ENCODE peak calls at places on chromosomes 3 and 15, in seven cellular contexts. A is GM12878, M is HCT116, I is K562, V is H1, L is SK-N-SH, D is HepG2. P is an unnamed sample.
A peak's percentile ranks its signal among the peaks of the same experiment; 100 is the strongest.

GRCh38 chr15:80779658-80780415 is 667 bp downstream of the CEMIP start:
- DNase-seq in A (no peak), M (no peak), I (no peak), V (peak; percentile 74), L (peak; percentile 74), D (peak; percentile 25), P (no peak)

GRCh38 chr3:153137626-153138025 is 24.4 kb upstream of the RAP2B start:
- DNase-seq in A (no peak), M (no peak), I (no peak), V (no peak), L (no peak), D (no peak), P (no peak)

GRCh38 chr15:38058596-38059075 is 124.2 kb downstream of the TMCO5A start:
- DNase-seq in A (no peak), M (no peak), I (no peak), V (no peak), L (no peak), D (no peak), P (no peak)

GRCh38 chr15:37931321-37931720 is 3.1 kb upstream of the TMCO5A start:
- DNase-seq in A (no peak), M (no peak), I (no peak), V (no peak), L (no peak), D (no peak), P (no peak)

GRCh38 chr3:14403636-14404395 is 1.4 kb downstream of the SLC6A6 start:
- DNase-seq in A (no peak), M (no peak), I (peak; percentile 70), V (no peak), L (peak; percentile 57), D (peak; percentile 27), P (no peak)

GRCh38 chr15:71748327-71748726 is 62.0 kb upstream of the NR2E3 start:
- DNase-seq in A (no peak), M (peak; percentile 62), I (no peak), V (no peak), L (no peak), D (no peak), P (no peak)

GRCh38 chr15:25783607-25784131 is 79.5 kb downstream of the ATP10A start:
- DNase-seq in A (no peak), M (no peak), I (peak; percentile 56), V (peak; percentile 95), L (no peak), D (no peak), P (no peak)

GRCh38 chr3:11661827-11662226 is 18.1 kb upstream of the VGLL4 start:
- DNase-seq in A (no peak), M (no peak), I (peak; percentile 39), V (no peak), L (no peak), D (no peak), P (no peak)

GRCh38 chr15:65916664-65917406 is 47.5 kb downstream of the RAB11A start:
- DNase-seq in A (peak; percentile 84), M (no peak), I (peak; percentile 66), V (peak; percentile 81), L (peak; percentile 91), D (peak; percentile 80), P (peak; percentile 13)

GRCh38 chr3:50292924-50293801 is 934 bp upstream of the IFRD2 start:
- DNase-seq in A (no peak), M (no peak), I (no peak), V (no peak), L (no peak), D (no peak), P (no peak)

GRCh38 chr3:54122802-54123537 is 618 bp downstream of the CACNA2D3 start:
- DNase-seq in A (no peak), M (no peak), I (no peak), V (peak; percentile 66), L (peak; percentile 39), D (no peak), P (no peak)

GRCh38 chr3:54121404-54122045 is 827 bp upstream of the CACNA2D3 start:
- DNase-seq in A (no peak), M (no peak), I (no peak), V (peak; percentile 75), L (peak; percentile 72), D (no peak), P (no peak)

GRCh38 chr3:54122046-54122801 is at the start of gene CACNA2D3:
- DNase-seq in A (no peak), M (no peak), I (no peak), V (peak; percentile 73), L (peak; percentile 74), D (no peak), P (no peak)

GRCh38 chr3:54125317-54125716 is 3.0 kb downstream of the CACNA2D3 start:
- DNase-seq in A (no peak), M (no peak), I (no peak), V (no peak), L (no peak), D (no peak), P (no peak)

GRCh38 chr3:54123538-54124196 is 1.3 kb downstream of the CACNA2D3 start:
- DNase-seq in A (no peak), M (no peak), I (no peak), V (no peak), L (peak; percentile 75), D (no peak), P (no peak)
- H3K27me3 ChIP-seq in A (peaks cover 4% of the 10 kb centered on the region), M (peaks cover 26% of the 10 kb centered on the region), I (peaks cover 5% of the 10 kb centered on the region), V (peaks cover 35% of the 10 kb centered on the region), L (peaks cover 36% of the 10 kb centered on the region), D (peaks cover 58% of the 10 kb centered on the region), P (peaks cover 21% of the 10 kb centered on the region)

GRCh38 chr15:64521726-64522164 is 61.4 kb downstream of the ZNF609 start:
- DNase-seq in A (no peak), M (peak; percentile 68), I (peak; percentile 50), V (no peak), L (peak; percentile 61), D (peak; percentile 78), P (no peak)
- TF ChIP-seq SIN3A in A (no peak), M (no peak), I (no peak), V (no peak), L (no peak), D (no peak), P (no peak)

GRCh38 chr3:194009019-194009418 is 126.9 kb upstream of the HES1 start:
- DNase-seq in A (no peak), M (no peak), I (no peak), V (no peak), L (no peak), D (no peak), P (no peak)

GRCh38 chr3:194003128-194004057 is 132.6 kb upstream of the HES1 start:
- DNase-seq in A (peak; percentile 11), M (peak; percentile 71), I (peak; percentile 97), V (peak; percentile 65), L (peak; percentile 86), D (peak; percentile 47), P (peak; percentile 71)

GRCh38 chr3:194009892-194010533 is 125.9 kb upstream of the HES1 start:
- DNase-seq in A (no peak), M (no peak), I (no peak), V (no peak), L (no peak), D (no peak), P (no peak)

GRCh38 chr3:194007598-194008337 is 128.2 kb upstream of the HES1 start:
- DNase-seq in A (no peak), M (no peak), I (peak; percentile 41), V (no peak), L (no peak), D (no peak), P (no peak)

GRCh38 chr3:194006102-194006501 is 129.8 kb upstream of the HES1 start:
- DNase-seq in A (no peak), M (no peak), I (no peak), V (no peak), L (no peak), D (no peak), P (no peak)
- H3K27me3 ChIP-seq in A (peaks cover 2% of the 10 kb centered on the region), M (no peaks in the 10 kb centered on the region), I (no peaks in the 10 kb centered on the region), V (no peaks in the 10 kb centered on the region), L (peaks cover 27% of the 10 kb centered on the region), D (peaks cover 17% of the 10 kb centered on the region), P (no peaks in the 10 kb centered on the region)

GRCh38 chr3:164023480-164023879 is 1054.8 kb downstream of the SI start:
- DNase-seq in A (no peak), M (no peak), I (no peak), V (no peak), L (no peak), D (no peak), P (no peak)
- TF ChIP-seq SIN3A in A (no peak), M (no peak), I (no peak), V (no peak), L (no peak), D (no peak), P (no peak)

GRCh38 chr3:134473868-134474546 is 11.8 kb downstream of the ANAPC13 start:
- DNase-seq in A (no peak), M (peak; percentile 51), I (peak; percentile 67), V (peak; percentile 88), L (peak; percentile 44), D (peak; percentile 80), P (no peak)
- H3K27me3 ChIP-seq in A (no peaks in the 10 kb centered on the region), M (no peaks in the 10 kb centered on the region), I (no peaks in the 10 kb centered on the region), V (no peaks in the 10 kb centered on the region), L (no peaks in the 10 kb centered on the region), D (no peaks in the 10 kb centered on the region), P (no peaks in the 10 kb centered on the region)

DNA sequence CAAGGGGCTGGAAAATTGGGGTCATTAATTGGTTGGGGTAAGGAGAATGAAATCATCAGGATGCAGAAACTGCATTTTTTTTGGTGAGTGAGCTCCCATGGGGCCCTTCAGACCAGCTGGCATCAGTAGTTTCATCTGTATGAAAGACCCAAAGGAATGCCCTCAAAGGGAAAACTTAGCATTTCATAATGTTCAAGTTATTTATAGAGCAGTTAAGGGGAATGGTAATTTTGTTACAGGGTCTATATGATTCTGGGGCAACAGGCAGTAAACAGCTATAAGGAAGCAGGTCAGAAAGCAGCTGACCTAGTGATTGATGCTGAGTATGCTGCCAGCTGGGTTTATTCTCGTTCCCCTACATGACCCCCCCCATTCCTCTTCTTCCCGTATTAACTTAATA is 448.9 kb downstream of the OCA2 start:
- DNase-seq in A (no peak), M (no peak), I (no peak), V (no peak), L (no peak), D (no peak), P (no peak)
- TF ChIP-seq SIN3A in A (no peak), M (no peak), I (no peak), V (no peak), L (no peak), D (no peak), P (no peak)

P was measured in Panc1.